ENCODE peak calls at places on chromosomes 1 and 21, in four cellular contexts. R is DND-41, B is neural progenitor cell, W is aorta. O is an unnamed sample. For H3K4me1, the result is how much of the 10 kb centered on the place peaks cover.

GRCh38 chr21:32055305-32055704 is 182.5 kb downstream of the HUNK start:
- DNase-seq in R (no peak), B (no peak), W (no peak), O (no peak)

GRCh38 chr1:157862114-157863070 is 20.8 kb upstream of the CD5L start:
- DNase-seq in W (no peak), R (no peak), B (no peak), O (no peak)

GRCh38 chr1:33791251-33791650 is 72.6 kb upstream of the HMGB4 start:
- DNase-seq in W (no peak), B (no peak), R (no peak), O (no peak)

GRCh38 chr1:5720045-5720444 is 272.2 kb downstream of the NPHP4 start:
- DNase-seq in W (peak), B (no peak), R (no peak), O (no peak)

GRCh38 chr1:185375583-185375982 is 58.5 kb upstream of the IVNS1ABP start:
- DNase-seq in B (no peak), W (peak), R (no peak), O (no peak)

GRCh38 chr1:3115275-3116149 is 46.5 kb downstream of the PRDM16 start:
- DNase-seq in B (no peak), R (no peak), W (no peak), O (no peak)

GRCh38 chr1:112397051-112397471 is 1.0 kb downstream of the CTTNBP2NL start:
- DNase-seq in R (no peak), W (no peak), B (no peak), O (no peak)

GRCh38 chr1:247373721-247374141 is 42.1 kb upstream of the ZNF496 start:
- DNase-seq in W (peak), R (peak), B (peak), O (peak)

GRCh38 chr1:231841616-231842344 is 215.2 kb downstream of the DISC1 start:
- DNase-seq in W (no peak), B (no peak), R (no peak), O (no peak)

GRCh38 chr1:92739669-92740524 is 45.0 kb downstream of the EVI5 start:
- DNase-seq in R (no peak), W (no peak), B (no peak), O (no peak)

GRCh38 chr1:108877858-108878257 is 1.1 kb downstream of the GPSM2 start:
- DNase-seq in B (peak), R (no peak), W (no peak), O (no peak)

GRCh38 chr21:39251326-39251725 is 62.1 kb downstream of the BRWD1 start:
- DNase-seq in W (no peak), B (no peak), R (no peak), O (no peak)

GRCh38 chr1:87410771-87411170 is 82.1 kb downstream of the LMO4 start:
- DNase-seq in B (no peak), R (peak), W (no peak), O (no peak)

GRCh38 chr1:226656601-226657277 is 82.3 kb downstream of the ITPKB start:
- DNase-seq in W (peak), B (no peak), R (no peak), O (peak)

GRCh38 chr1:29975036-29975694 is 738.8 kb downstream of the PTPRU start:
- DNase-seq in R (peak), B (peak), W (no peak), O (no peak)

GRCh38 chr1:60169206-60169605 is 95.6 kb upstream of the C1orf87 start:
- DNase-seq in W (no peak), R (no peak), B (no peak), O (no peak)
- H3K27ac ChIP-seq in W (no peak), R (no peak), B (no peak), O (no peak)

DNA sequence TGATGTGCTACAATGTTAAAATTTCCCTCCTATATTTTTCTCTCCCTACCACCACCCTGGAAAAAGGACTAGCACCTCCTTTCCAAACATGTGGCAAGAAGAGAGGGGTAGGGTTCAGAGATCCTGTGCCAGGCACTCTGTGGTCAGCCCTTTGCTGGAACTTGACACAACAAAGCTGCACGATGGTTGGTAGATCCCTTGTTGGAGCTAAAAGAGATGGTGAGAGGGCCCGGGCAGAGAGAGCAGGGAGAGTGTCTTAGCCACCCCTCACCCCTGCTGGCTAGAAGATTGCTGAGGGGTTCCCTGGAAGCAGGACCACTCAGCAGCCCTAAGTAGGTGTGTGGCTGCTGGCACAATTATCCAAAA is 2.5 kb upstream of the SSBP3 start:
- DNase-seq in B (no peak), W (no peak), R (no peak), O (no peak)
- H3K4me1 ChIP-seq in B (under half), W (under half), R (half or more), O (under half)

DNA sequence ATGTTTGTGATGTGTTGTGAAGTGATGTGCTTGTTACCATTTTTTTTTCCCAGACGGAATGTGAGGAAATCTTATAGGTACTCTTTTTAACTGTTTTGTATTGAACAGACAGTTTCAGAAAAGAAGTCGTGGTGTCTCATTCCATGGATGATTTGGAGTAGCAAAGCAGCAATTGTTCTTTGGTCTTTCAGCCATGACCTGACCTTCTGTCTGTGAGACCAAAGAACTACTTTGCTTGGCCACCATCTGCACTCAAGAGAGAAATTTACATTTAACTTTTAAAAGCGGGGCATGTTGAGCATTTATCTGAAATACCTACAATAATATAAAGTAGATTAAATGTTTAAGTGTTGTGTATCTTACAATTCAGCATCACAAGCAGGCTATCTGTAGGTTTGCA is 90.2 kb downstream of the SDCCAG8 start:
- DNase-seq in W (no peak), B (peak), R (no peak), O (no peak)
- H3K27ac ChIP-seq in W (no peak), B (peak), R (no peak), O (no peak)

GRCh38 chr1:214511639-214511998 is 39.8 kb downstream of the PTPN14 start:
- DNase-seq in R (no peak), W (no peak), B (no peak), O (no peak)
- H3K4me1 ChIP-seq in R (under half), W (under half), B (under half), O (under half)

GRCh38 chr21:45078877-45079281 is 4.5 kb downstream of the ADARB1 start:
- DNase-seq in B (no peak), W (peak), R (peak), O (peak)
- H3K27ac ChIP-seq in B (no peak), W (no peak), R (peak), O (peak)

GRCh38 chr1:205446828-205447227 is 9.0 kb downstream of the BLACAT1 start:
- DNase-seq in W (no peak), R (no peak), B (peak), O (no peak)
- H3K4me1 ChIP-seq in W (under half), R (under half), B (half or more), O (under half)

GRCh38 chr1:52660807-52661206 is 27.8 kb downstream of the SHISAL2A start:
- DNase-seq in B (no peak), W (no peak), R (no peak), O (no peak)

GRCh38 chr1:52659851-52660596 is 27.1 kb downstream of the SHISAL2A start:
- DNase-seq in W (no peak), B (peak), R (no peak), O (no peak)

GRCh38 chr1:52665173-52666020 is 32.4 kb downstream of the SHISAL2A start:
- DNase-seq in R (no peak), B (no peak), W (no peak), O (no peak)

GRCh38 chr1:52663716-52664115 is 30.7 kb downstream of the SHISAL2A start:
- DNase-seq in B (no peak), R (no peak), W (no peak), O (no peak)

DNA sequence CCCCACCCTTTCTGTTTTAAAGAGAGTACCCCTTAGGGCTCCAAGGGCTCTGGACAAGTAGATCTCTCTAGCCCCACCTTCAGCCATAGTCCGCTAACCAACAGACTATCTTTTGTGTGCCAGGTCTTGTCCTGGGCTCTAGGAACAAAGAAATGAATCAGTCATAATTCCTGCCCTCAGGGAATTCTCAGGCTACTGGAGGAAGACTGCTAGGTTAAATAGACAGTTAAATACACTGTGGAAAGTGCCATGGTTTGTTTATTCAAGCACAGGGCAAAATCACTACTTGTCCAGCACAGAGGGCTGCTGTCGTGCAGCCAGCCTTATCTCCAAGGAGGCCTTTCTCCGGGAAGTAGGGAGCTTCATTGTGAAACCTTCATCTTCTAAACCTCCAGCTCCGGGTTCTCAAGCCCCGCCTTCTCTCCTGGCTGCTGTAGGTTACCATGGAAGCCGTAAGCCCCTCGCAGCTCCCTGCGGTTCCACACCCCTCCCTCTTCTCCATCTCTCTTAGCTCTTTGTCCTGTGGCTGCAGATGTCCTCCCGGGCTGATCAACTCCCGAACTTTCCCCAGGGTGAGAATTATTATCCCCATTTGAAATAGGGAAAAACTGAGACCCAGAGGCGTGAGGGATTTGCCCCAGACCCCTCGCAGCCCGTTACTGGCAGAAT is 29.8 kb downstream of the SHISAL2A start:
- DNase-seq in R (no peak), W (no peak), B (peak), O (no peak)
- H3K27ac ChIP-seq in R (no peak), W (no peak), B (peak), O (no peak)